ENCODE peak calls at places on chromosomes 11 and 22, in seven cellular contexts. C, E, Y, U, R, M and D are unnamed samples.

GRCh38 chr22:29580200-29580810 is 608 bp downstream of the NIPSNAP1 start:
- DNase-seq in C (no peak), E (no peak), Y (peak; percentile 71), U (no peak), R (peak; percentile 33), M (no peak), D (no peak)

GRCh38 chr11:20671856-20672546 is 2.6 kb downstream of the NELL1 start:
- DNase-seq in C (no peak), E (no peak), Y (peak; percentile 17), U (no peak), R (no peak), M (no peak), D (no peak)

GRCh38 chr11:59866397-59866796 is at the start of gene TCN1:
- DNase-seq in C (no peak), E (no peak), Y (peak; percentile 36), U (no peak), R (no peak), M (no peak), D (no peak)

GRCh38 chr11:58968251-58968711 is 29.0 kb downstream of the GLYATL1 start:
- DNase-seq in C (no peak), E (no peak), Y (peak; percentile 8), U (no peak), R (no peak), M (no peak), D (peak; percentile 13)

GRCh38 chr11:92383430-92383829 is 158.8 kb downstream of the FAT3 start:
- DNase-seq in C (no peak), E (no peak), Y (no peak), U (no peak), R (no peak), M (no peak), D (no peak)

GRCh38 chr11:108009497-108010360 is 1.0 kb downstream of the CUL5 start:
- DNase-seq in C (no peak), E (no peak), Y (peak; percentile 49), U (peak; percentile 23), R (no peak), M (no peak), D (no peak)

GRCh38 chr11:17351510-17352176 is at the start of gene NCR3LG1:
- DNase-seq in C (no peak), E (no peak), Y (peak; percentile 86), U (peak; percentile 61), R (peak; percentile 85), M (peak; percentile 11), D (peak; percentile 66)

GRCh38 chr11:77495526-77495925 is 21.6 kb upstream of the PAK1 start:
- DNase-seq in C (no peak), E (no peak), Y (no peak), U (no peak), R (no peak), M (no peak), D (no peak)

GRCh38 chr11:116073854-116074837 is 569.9 kb upstream of the CADM1 start:
- DNase-seq in C (no peak), E (no peak), Y (peak; percentile 63), U (no peak), R (no peak), M (no peak), D (no peak)

GRCh38 chr11:73654482-73655021 is 8.2 kb downstream of the PLEKHB1 start:
- DNase-seq in C (no peak), E (no peak), Y (no peak), U (no peak), R (no peak), M (no peak), D (no peak)

GRCh38 chr11:44976576-44976975 is 25.9 kb upstream of the TP53I11 start:
- DNase-seq in C (no peak), E (no peak), Y (no peak), U (no peak), R (peak; percentile 30), M (no peak), D (no peak)

DNA sequence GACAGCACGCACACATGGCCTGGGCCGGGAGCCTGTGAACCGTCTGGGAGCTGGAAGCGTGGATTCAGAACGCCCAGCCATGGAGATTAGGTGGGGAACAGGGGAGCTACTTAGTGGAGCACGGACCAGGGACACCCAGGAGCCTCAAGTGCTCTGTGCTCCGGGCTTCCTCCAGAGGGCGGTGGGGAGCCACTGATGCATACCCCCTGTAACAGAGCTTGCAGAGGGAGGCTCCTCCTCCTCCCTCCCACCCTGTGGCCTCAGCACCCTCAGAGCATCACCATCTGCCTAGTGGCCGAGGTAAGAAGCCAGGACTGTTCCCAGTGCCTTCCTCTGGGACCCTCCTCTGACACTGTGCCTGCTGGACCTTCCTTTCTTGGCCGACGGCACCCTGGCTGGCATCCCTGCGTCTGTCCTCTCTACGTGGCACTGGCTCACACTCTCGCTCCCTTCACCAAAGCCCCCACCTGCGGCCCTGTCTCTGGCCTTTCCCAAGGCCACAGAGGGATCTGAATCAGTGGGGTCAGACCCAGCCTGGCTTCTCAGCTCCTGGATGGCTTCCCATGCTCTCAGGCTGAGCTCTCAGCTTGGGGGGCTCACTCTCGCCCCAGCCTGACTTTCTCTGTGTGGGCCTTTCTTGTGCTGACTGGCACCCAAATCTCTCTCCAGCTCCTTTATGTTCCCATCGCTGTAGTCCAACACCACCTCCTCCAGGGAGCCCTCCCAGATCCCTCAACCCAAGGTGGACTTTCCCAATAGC is 780.9 kb downstream of the BRD1 start:
- DNase-seq in C (peak; percentile 45), E (no peak), Y (peak; percentile 69), U (peak; percentile 21), R (no peak), M (no peak), D (peak; percentile 58)
- H3K27ac ChIP-seq in C (no peak overlapping the region), E (no peak overlapping the region), Y (no peak overlapping the region), U (no peak overlapping the region), R (no peak overlapping the region), M (no peak overlapping the region), D (no peak overlapping the region)

DNA sequence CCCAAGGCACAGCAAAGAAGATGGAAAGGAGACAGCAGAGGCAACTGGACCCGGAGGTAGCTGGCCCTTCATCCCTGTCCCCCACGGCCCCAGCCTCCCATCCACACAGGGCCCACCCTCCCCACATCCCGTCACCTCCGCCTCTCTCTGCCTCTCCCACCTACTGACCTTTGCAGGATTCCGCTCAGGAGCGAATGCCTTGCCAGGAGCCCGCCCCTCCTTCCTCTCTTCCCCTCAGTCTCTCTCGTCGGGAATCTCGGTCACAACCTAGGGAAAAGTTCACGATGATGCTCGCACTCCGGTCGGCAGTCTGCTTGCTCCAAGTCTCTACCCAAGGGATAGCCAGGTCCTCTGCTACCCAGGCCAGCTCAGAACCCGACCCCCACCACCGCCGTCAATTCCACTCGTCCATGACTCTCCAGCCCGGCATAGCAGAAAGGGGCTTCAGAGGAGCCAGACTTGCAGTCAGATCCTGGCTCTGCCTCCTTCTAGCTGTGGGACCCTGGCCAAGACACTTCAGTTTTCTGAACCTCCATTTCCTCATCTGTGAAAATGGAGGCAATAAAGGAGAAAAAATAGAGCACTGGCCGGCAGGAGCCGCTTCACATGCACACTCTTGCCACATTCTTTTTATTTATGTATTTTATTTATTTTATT is 10.2 kb downstream of the AHNAK start:
- DNase-seq in C (no peak), E (no peak), Y (no peak), U (no peak), R (no peak), M (no peak), D (no peak)
- H3K4me1 ChIP-seq in C (peaks cover 27% of the 10 kb centered on the region), E (peaks cover 71% of the 10 kb centered on the region), Y (peaks cover 37% of the 10 kb centered on the region), U (peaks cover 26% of the 10 kb centered on the region), R (peaks cover 49% of the 10 kb centered on the region), M (peaks cover 40% of the 10 kb centered on the region), D (peaks cover 37% of the 10 kb centered on the region)

DNA sequence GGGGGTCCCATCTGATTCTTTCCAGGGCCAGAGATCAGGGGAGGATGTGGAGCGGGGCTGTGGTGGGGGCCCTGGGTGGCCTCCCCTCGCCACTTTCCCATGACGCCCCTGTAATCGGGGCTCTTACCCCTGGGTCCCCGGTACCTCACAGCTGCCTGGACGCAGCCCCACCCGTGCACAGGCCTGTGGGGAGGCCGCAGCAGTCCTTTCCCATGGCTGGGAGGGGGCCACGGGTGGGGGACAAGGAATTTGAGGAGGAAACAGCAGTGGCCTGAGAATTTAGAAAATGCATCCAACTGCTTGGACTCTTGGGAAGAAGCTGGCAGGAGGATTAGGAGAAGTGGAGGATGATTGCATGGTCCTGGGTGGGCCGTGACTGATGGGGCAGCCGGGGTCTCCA is 18.0 kb downstream of the H19 start:
- DNase-seq in C (no peak), E (no peak), Y (no peak), U (no peak), R (no peak), M (no peak), D (no peak)
- TF ChIP-seq CTCF in C (no peak), E (no peak), Y (no peak), U (no peak), R (no peak), M (no peak), D (no peak)

DNA sequence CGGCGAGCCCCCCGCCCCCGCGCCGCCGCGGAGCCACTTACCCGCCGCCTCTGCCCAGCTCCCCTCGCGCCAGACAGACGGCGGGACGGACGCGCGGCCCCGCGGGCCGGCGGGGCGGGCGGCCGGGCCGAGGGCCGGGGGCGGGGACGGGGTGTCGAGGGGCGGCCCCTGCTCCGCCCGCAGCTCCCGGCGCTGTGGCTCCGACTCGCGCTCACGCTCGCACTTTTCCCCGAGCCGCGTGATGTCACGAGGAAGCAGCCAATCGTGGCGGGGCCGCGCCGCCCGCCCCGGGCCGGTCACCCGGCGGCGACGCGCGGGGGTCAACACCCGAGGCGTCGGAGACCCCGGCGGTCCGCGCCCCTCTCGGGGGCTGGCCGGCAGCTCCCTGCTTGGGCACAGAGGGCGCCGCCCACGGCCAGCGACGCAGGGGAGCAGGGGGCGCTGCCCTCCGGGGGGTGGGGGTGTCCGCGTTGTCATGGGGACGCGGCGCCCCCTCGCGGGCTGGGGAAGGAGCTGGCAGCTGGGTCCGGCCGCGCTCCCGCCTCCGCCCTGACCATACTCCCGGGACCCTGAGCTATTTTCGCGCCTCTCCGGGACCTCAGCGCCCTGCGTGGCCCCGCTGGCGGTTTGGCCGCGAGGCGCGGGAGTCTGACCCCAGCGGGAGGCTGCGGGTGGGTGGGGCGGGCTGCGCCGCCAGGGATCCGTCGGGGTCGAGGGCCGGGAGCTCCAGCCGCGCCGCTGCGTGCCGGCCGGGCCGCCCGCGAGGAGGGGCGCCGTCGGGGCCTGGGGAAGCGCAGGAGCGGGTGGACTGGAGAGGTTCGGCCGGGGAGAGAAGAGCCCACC is at the start of gene CHRM4:
- DNase-seq in C (no peak), E (no peak), Y (peak; percentile 76), U (no peak), R (peak; percentile 43), M (no peak), D (peak; percentile 36)
- H3K27ac ChIP-seq in C (no peak within 1 kb of the TSS), E (no peak within 1 kb of the TSS), Y (no peak within 1 kb of the TSS), U (no peak within 1 kb of the TSS), R (no peak within 1 kb of the TSS), M (peak within 1 kb of the TSS; percentile 30), D (no peak within 1 kb of the TSS)